ENCODE peak calls at places on chromosomes 11 and 22, in six cellular contexts. W is aorta; H is naive thymus-derived CD4-positive, alpha-beta T cell; S is Caco-2; L is pancreas; B is PC-9. F is an unnamed sample.

GRCh38 chr11:100777118-100777517 is 90.0 kb downstream of the ARHGAP42 start:
- DNase-seq in W (no peak), H (no peak), S (peak; percentile 86), L (no peak), B (peak; percentile 100), F (no peak)

GRCh38 chr11:27722945-27723344 is 22.7 kb upstream of the BDNF start:
- DNase-seq in W (no peak), H (no peak), S (no peak), L (no peak), B (no peak), F (no peak)

GRCh38 chr11:111846640-111847039 is 24.7 kb downstream of the ALG9 start:
- DNase-seq in W (no peak), H (no peak), S (no peak), L (no peak), B (peak; percentile 88), F (no peak)

GRCh38 chr11:115409691-115410220 is 94.5 kb downstream of the CADM1 start:
- DNase-seq in W (no peak), H (no peak), S (no peak), L (no peak), B (no peak), F (no peak)

GRCh38 chr22:17388235-17388634 is 19.0 kb downstream of the CECR2 start:
- DNase-seq in W (no peak), H (no peak), S (no peak), L (no peak), B (no peak), F (no peak)

GRCh38 chr11:18853086-18853720 is 61.6 kb upstream of the PTPN5 start:
- DNase-seq in W (no peak), H (no peak), S (no peak), L (peak; percentile 9), B (peak; percentile 62), F (no peak)

GRCh38 chr11:36376315-36376887 is 80.3 kb downstream of the PRR5L start:
- DNase-seq in W (peak; percentile 66), H (no peak), S (no peak), L (no peak), B (no peak), F (peak; percentile 36)

GRCh38 chr11:73272680-73273038 is 521 bp downstream of the P2RY6 start:
- DNase-seq in W (no peak), H (no peak), S (no peak), L (no peak), B (no peak), F (no peak)

GRCh38 chr11:70381872-70382842 is 16.2 kb upstream of the CTTN start:
- DNase-seq in W (peak; percentile 28), H (no peak), S (peak; percentile 42), L (no peak), B (no peak), F (no peak)

GRCh38 chr11:7570938-7571337 is 57.1 kb downstream of the PPFIBP2 start:
- DNase-seq in W (no peak), H (no peak), S (no peak), L (no peak), B (no peak), F (no peak)

GRCh38 chr11:92550411-92550810 is 325.8 kb downstream of the FAT3 start:
- DNase-seq in W (no peak), H (no peak), S (no peak), L (peak; percentile 49), B (no peak), F (no peak)

GRCh38 chr11:33557201-33557600 is 143.4 kb downstream of the C11orf91 start:
- DNase-seq in W (no peak), H (no peak), S (no peak), L (no peak), B (peak; percentile 97), F (no peak)

GRCh38 chr11:6403539-6403938 is 13.3 kb downstream of the SMPD1 start:
- DNase-seq in W (no peak), H (no peak), S (no peak), L (no peak), B (no peak), F (no peak)

GRCh38 chr11:75635009-75635909 is 33.6 kb downstream of the MAP6 start:
- DNase-seq in W (peak; percentile 76), H (no peak), S (no peak), L (no peak), B (no peak), F (no peak)

GRCh38 chr11:94868468-94868867 is 100.3 kb downstream of the AMOTL1 start:
- DNase-seq in W (no peak), H (no peak), S (no peak), L (no peak), B (no peak), F (no peak)
- H3K36me3 ChIP-seq in W (peaks cover 15% of the 10 kb centered on the region), H (no peaks in the 10 kb centered on the region), S (peaks cover 10% of the 10 kb centered on the region), L (peaks cover 19% of the 10 kb centered on the region), B (peaks cover 58% of the 10 kb centered on the region), F (peaks cover 46% of the 10 kb centered on the region)

DNA sequence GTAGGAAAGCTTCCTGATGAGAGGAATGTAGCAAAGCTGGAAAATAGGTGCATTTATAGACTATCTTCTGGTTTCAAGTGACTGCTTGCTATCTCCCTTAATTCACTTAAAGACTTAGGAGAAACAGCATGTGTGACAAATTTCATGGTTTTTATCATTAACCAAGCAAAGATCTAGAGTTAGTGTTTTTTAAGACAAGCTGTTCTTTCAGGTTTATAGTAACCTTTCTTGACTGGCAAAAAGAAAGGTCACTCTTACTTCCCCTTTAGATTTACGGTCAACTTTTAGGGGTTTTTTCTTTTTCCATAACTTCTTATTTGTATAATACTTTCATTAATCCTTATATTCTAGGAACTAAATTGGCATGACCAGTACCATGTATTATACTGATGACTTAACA is 46.5 kb downstream of the KDM2A start:
- DNase-seq in W (no peak), H (no peak), S (no peak), L (no peak), B (no peak), F (no peak)
- H3K4me3 ChIP-seq in W (no peak overlapping the region), H (no peak overlapping the region), S (no peak overlapping the region), L (no peak overlapping the region), B (no peak overlapping the region), F (no peak overlapping the region)

GRCh38 chr22:23278883-23279675 is 98.8 kb downstream of the BCR start:
- DNase-seq in W (no peak), H (no peak), S (no peak), L (peak; percentile 81), B (peak; percentile 69), F (no peak)

GRCh38 chr22:23274891-23275694 is 94.8 kb downstream of the BCR start:
- DNase-seq in W (no peak), H (no peak), S (no peak), L (no peak), B (no peak), F (no peak)

GRCh38 chr22:23275751-23276150 is 95.4 kb downstream of the BCR start:
- DNase-seq in W (no peak), H (no peak), S (no peak), L (no peak), B (no peak), F (no peak)

GRCh38 chr22:23277583-23278295 is 97.4 kb downstream of the BCR start:
- DNase-seq in W (no peak), H (no peak), S (no peak), L (no peak), B (no peak), F (no peak)

DNA sequence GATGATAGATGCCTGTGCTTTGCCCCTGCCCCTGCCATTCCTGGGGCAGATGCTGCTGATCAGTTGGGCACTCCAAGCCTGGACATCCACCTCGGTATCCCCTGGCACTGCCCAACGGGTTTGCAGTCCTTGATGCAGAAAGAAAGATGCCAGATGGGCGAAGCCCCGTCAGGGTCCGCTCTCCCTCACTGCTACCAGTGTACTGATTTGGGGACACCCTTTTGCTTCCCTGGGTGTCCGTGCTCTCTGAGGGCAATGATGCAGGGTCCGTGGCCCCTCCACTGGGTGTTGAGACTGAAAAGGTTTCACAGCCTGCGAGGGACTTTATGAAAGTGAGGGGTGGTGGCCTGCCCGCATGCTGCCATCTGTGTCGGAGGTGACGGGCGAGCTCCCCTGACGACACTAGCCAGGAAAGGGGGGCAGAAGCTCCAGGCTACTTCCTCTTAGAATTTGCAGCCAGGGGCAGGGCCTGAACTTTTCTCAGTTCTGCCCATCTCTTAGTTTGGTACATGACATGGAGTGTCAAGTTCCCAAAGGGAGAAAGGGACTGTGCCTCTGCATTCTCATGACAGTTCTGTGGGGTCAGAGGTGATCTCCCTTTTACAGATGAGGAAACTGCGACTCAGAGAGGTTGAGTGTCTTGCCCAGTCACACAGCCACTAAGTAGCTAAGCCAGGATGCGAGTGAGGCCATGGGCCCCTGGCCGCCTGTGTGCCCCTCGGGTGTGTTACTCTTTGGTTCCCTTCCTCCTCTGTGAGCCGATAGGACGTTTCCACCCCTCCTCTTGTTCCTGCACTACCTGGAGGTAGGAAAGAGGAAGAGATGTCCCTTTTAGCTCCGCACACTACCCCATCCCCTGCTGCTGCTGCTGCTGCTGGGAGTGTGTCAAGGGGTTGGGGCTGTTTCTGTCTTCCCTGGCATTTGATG is 96.6 kb downstream of the BCR start:
- DNase-seq in W (no peak), H (no peak), S (no peak), L (no peak), B (no peak), F (no peak)
- H3K36me3 ChIP-seq in W (peaks cover 9% of the 10 kb centered on the region), H (peaks cover 79% of the 10 kb centered on the region), S (no peaks in the 10 kb centered on the region), L (no peaks in the 10 kb centered on the region), B (no peaks in the 10 kb centered on the region), F (no peaks in the 10 kb centered on the region)

GRCh38 chr11:72069200-72069599 is 11.1 kb downstream of the NUMA1 start:
- DNase-seq in W (no peak), H (no peak), S (no peak), L (no peak), B (no peak), F (no peak)
- H3K4me3 ChIP-seq in W (no peak overlapping the region), H (no peak overlapping the region), S (no peak overlapping the region), L (peak overlapping the region; percentile 11), B (peak overlapping the region; percentile 35), F (no peak overlapping the region)

GRCh38 chr22:30265851-30266444 is 703 bp downstream of the OSM start:
- DNase-seq in W (peak; percentile 87), H (peak; percentile 81), S (no peak), L (no peak), B (no peak), F (no peak)
- H3K36me3 ChIP-seq in W (no peaks in the 10 kb centered on the region), H (peaks cover 8% of the 10 kb centered on the region), S (no peaks in the 10 kb centered on the region), L (no peaks in the 10 kb centered on the region), B (no peaks in the 10 kb centered on the region), F (no peaks in the 10 kb centered on the region)